ENCODE peak calls at places on chromosomes 6 and 20, in nine cellular contexts. B, W, M, Q, S, V, L, C and Y are unnamed samples.

GRCh38 chr6:57324538-57324937 is 7.1 kb downstream of the PRIM2 start:
- DNase-seq in Q (no peak), B (no peak), M (no peak), S (no peak), W (no peak), C (no peak), L (peak), V (no peak), Y (no peak)

GRCh38 chr20:5509803-5510202 is 193.0 kb upstream of the PROKR2 start:
- DNase-seq in B (no peak), W (no peak), S (no peak), V (no peak), Q (no peak), M (no peak), L (no peak), C (no peak), Y (no peak)

GRCh38 chr6:3026811-3027626 is 27.3 kb downstream of the NQO2 start:
- DNase-seq in Q (no peak), W (no peak), L (peak), S (peak), C (no peak), B (peak), V (no peak), M (no peak), Y (no peak)

GRCh38 chr6:157959451-157960227 is 22.0 kb upstream of the SYNJ2 start:
- DNase-seq in S (no peak), Q (no peak), C (no peak), L (no peak), V (no peak), M (no peak), W (no peak), B (no peak), Y (no peak)

GRCh38 chr6:161903584-161904232 is 629.8 kb upstream of the AGPAT4 start:
- DNase-seq in Q (no peak), M (no peak), V (no peak), W (no peak), L (no peak), C (no peak), B (no peak), S (no peak), Y (no peak)

GRCh38 chr6:25746968-25747367 is 7.6 kb upstream of the SLC17A4 start:
- DNase-seq in C (no peak), B (no peak), S (no peak), L (no peak), V (no peak), Q (no peak), M (no peak), W (no peak), Y (no peak)

GRCh38 chr20:25276533-25277050 is 28.7 kb downstream of the PYGB start:
- DNase-seq in L (no peak), V (no peak), Q (no peak), W (no peak), C (no peak), S (no peak), M (peak), B (no peak), Y (no peak)

GRCh38 chr6:55758156-55758942 is 117.0 kb downstream of the BMP5 start:
- DNase-seq in B (no peak), C (no peak), V (no peak), L (no peak), Q (no peak), S (no peak), W (no peak), M (no peak), Y (no peak)

GRCh38 chr6:139981810-139982550 is 607.5 kb upstream of the CITED2 start:
- DNase-seq in C (no peak), L (no peak), V (no peak), B (no peak), M (no peak), W (no peak), Q (no peak), S (no peak), Y (no peak)